ENCODE peak calls at places on chromosomes 3 and 15, in seven cellular contexts. T, Y, X, Z, J, K and P are unnamed samples.

GRCh38 chr15:48533982-48534381 is 111.5 kb downstream of the FBN1 start:
- DNase-seq in T (no peak), Y (no peak), X (no peak), Z (no peak), J (peak; percentile 74), K (no peak), P (no peak)

GRCh38 chr15:93664180-93664951 is 567.0 kb upstream of the MCTP2 start:
- DNase-seq in T (peak; percentile 55), Y (no peak), X (no peak), Z (no peak), J (no peak), K (no peak), P (no peak)

GRCh38 chr3:122409392-122409791 is 6.5 kb downstream of the WDR5B start:
- DNase-seq in T (no peak), Y (no peak), X (no peak), Z (no peak), J (no peak), K (no peak), P (no peak)

GRCh38 chr3:17115186-17115585 is 230.4 kb downstream of the PLCL2 start:
- DNase-seq in T (no peak), Y (no peak), X (no peak), Z (no peak), J (no peak), K (no peak), P (no peak)

GRCh38 chr3:14143271-14143605 is 18.4 kb downstream of the TMEM43 start:
- DNase-seq in T (no peak), Y (no peak), X (no peak), Z (no peak), J (no peak), K (no peak), P (no peak)

GRCh38 chr15:58019503-58020376 is 45.8 kb downstream of the ALDH1A2 start:
- DNase-seq in T (no peak), Y (no peak), X (no peak), Z (no peak), J (no peak), K (no peak), P (no peak)

GRCh38 chr3:32456429-32457130 is 46.1 kb downstream of the CMTM6 start:
- DNase-seq in T (no peak), Y (no peak), X (no peak), Z (no peak), J (no peak), K (no peak), P (no peak)

GRCh38 chr15:71566226-71566625 is 244.1 kb upstream of the NR2E3 start:
- DNase-seq in T (no peak), Y (no peak), X (no peak), Z (no peak), J (no peak), K (no peak), P (no peak)

GRCh38 chr3:194632983-194633348 is 253 bp downstream of the TMEM44 start:
- DNase-seq in T (no peak), Y (no peak), X (peak; percentile 28), Z (no peak), J (no peak), K (peak; percentile 60), P (no peak)

GRCh38 chr3:135762188-135762853 is 203.2 kb upstream of the PPP2R3A start:
- DNase-seq in T (peak; percentile 46), Y (no peak), X (no peak), Z (no peak), J (no peak), K (no peak), P (no peak)

GRCh38 chr3:122560680-122561079 is 3.4 kb downstream of the PARP9 start:
- DNase-seq in T (peak; percentile 78), Y (peak; percentile 39), X (peak; percentile 56), Z (peak; percentile 62), J (peak; percentile 52), K (no peak), P (no peak)

GRCh38 chr3:89367166-89367565 is 259.7 kb downstream of the EPHA3 start:
- DNase-seq in T (no peak), Y (no peak), X (no peak), Z (no peak), J (no peak), K (no peak), P (no peak)

GRCh38 chr3:147651107-147651506 is 241.9 kb downstream of the ZIC1 start:
- DNase-seq in T (no peak), Y (no peak), X (no peak), Z (no peak), J (no peak), K (no peak), P (no peak)

GRCh38 chr15:34682673-34683072 is 72.1 kb downstream of the GJD2 start:
- DNase-seq in T (no peak), Y (no peak), X (no peak), Z (no peak), J (no peak), K (no peak), P (no peak)

DNA sequence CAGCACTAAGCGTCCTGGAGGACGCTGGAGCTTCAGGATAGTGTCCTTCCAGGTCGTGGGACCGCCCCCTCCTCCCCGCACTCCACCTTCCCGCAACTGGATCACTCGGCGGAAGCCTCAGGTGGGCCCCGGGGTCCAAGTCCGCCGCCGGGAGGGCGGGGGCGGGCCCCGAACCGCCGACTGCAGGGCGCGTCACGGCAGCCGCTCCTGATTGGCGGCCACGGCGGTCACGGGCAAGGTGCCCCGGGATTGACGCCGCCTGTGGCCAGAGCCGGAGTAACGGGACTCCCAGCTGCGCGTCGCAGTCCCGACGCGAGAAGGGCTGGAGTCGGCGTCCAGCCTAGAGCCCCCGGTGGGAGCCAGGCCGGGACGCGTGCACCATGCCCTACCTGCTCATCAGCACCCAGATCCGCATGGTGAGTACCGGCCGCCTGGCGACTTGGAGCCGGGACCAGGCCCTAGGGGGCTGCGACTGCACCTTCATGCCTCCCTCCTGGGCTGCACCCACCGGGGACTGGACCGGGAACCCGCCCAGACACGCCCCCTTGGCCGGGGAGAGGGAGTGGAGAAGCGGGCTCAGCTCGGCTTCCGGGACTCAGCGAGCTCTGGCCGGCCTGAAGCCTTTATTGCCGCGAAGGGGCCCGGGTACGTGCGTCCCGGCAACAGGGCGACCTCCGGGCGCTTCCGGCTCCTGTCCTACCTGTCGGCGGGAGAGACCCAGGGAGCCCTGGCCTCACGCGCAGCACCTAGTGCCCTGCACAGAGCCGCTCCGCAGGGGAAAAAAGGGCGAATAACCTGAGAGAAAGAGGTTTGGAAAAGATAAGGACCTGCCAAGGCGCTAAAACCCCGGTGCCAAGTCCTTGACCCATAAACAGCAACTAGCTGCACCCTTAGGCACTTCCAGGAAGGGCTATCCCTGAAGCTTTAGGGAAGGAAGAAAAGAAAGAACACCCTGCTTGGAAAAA is at the start of gene GCHFR:
- DNase-seq in T (peak; percentile 87), Y (no peak), X (peak; percentile 90), Z (no peak), J (peak; percentile 67), K (peak; percentile 89), P (peak; percentile 82)
- TF ChIP-seq POLR2AphosphoS5 in T (peak; percentile 67), Y (peak; percentile 39), X (peak; percentile 82), Z (peak; percentile 47), J (no peak), K (peak; percentile 34), P (peak; percentile 64)

GRCh38 chr3:46096336-46096735 is 69.1 kb upstream of the XCR1 start:
- DNase-seq in T (no peak), Y (no peak), X (no peak), Z (no peak), J (no peak), K (no peak), P (no peak)

GRCh38 chr3:46098319-46098761 is 71.1 kb upstream of the XCR1 start:
- DNase-seq in T (no peak), Y (no peak), X (peak; percentile 41), Z (no peak), J (no peak), K (peak; percentile 84), P (no peak)

GRCh38 chr3:46095307-46095706 is 68.0 kb upstream of the XCR1 start:
- DNase-seq in T (no peak), Y (no peak), X (no peak), Z (no peak), J (no peak), K (no peak), P (no peak)

GRCh38 chr3:46096781-46097180 is 69.5 kb upstream of the XCR1 start:
- DNase-seq in T (no peak), Y (no peak), X (no peak), Z (no peak), J (no peak), K (no peak), P (no peak)

GRCh38 chr3:46097691-46098241 is 70.5 kb upstream of the XCR1 start:
- DNase-seq in T (no peak), Y (no peak), X (no peak), Z (no peak), J (no peak), K (peak; percentile 78), P (no peak)
- TF ChIP-seq POLR2AphosphoS5 in T (no peak), Y (no peak), X (no peak), Z (no peak), J (no peak), K (no peak), P (peak; percentile 33)

DNA sequence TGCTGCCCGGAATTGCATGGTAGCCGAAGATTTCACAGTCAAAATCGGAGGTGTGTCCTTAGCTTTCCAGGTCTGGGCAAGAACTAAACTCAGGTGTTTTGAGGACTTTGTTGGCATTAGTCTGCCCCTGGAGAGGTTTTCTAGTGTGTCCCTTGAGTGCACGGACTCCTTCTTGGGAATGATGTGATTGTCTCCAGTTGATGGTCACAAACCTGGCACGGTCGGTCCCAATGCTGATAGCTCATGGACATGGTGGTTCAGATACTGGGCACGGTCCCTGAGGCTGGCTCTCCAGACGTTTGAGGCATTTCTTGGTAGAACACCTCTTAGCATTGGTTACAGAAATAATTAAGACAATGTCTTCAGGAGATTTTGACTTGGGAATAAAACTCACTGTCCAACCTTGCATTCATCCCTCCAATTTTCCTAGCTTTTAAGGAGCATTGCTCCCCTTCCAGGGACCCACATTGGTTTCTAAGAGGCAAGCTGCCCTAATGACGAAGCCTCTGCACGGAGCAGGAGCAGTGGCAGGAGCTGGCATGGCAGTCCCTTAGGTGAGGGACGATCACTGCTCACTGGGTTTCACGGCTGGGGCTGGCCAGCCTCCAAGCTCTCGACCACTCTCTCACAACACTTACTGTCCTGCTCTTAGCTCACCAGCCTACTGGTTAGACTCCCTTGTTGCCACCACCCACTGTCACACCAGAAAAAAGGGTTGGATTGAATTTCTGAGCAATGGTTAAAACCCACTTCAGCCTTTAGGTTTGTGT is 68.1 kb downstream of the PGPEP1L start:
- DNase-seq in T (no peak), Y (no peak), X (no peak), Z (no peak), J (no peak), K (no peak), P (no peak)
- TF ChIP-seq POLR2AphosphoS5 in T (no peak), Y (no peak), X (no peak), Z (no peak), J (no peak), K (no peak), P (no peak)

DNA sequence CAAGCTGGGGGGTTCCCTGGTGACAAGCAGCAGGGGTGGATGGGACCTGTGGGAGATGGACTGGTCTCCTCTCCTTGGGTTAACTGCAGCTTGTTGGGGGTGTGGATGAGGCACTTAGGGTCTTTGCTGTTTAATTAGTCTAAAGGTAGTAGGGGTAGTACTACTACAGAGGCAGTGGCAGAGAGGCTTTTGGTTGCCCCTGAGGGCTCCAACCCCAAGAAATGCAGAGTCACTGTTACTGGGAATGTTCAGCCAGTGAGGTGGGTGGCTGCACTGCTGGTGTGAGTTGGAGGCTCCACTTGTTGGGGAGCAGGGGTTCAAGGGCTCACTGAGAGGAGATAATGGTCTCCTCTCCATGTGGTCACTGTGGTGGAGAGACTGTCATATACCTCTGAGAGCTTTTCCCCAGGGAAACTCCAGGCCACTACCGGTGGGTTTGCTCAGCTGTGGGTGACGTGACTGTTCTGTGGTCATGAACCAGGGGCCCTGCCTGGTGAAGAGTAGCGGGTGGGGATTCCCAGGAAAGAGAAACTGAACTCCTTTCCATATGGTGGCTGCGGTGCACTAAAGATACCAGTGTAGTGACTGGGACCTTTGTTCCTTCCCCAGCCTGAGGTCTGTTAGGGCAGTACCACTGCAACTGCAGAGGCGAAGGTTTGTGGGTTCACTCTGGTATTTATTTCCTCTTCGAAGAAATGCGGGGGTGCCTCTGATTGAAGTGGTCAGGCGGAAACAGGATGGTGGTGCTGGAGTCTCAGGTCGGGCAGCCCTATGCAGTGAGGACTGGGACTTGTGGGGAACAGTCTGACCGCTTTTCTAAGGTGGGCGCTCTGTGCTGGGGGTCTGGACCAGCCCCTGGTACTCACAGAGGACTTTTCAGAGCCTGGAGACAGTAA is 68.9 kb upstream of the TNFSF10 start:
- DNase-seq in T (no peak), Y (no peak), X (peak; percentile 43), Z (no peak), J (no peak), K (no peak), P (no peak)
- TF ChIP-seq POLR2AphosphoS5 in T (no peak), Y (no peak), X (no peak), Z (no peak), J (no peak), K (no peak), P (no peak)